ENCODE peak calls at places on chromosomes 4 and X, in four cellular contexts. N is H1, O is SK-N-SH, S is K562. P is an unnamed sample.

GRCh38 chrX:72126048-72126415 is 5.7 kb downstream of the RTL5 start:
- DNase-seq in O (peak), N (no peak), S (no peak), P (no peak)

GRCh38 chrX:71989768-71990167 is 79.1 kb downstream of the NHSL2 start:
- DNase-seq in O (no peak), S (no peak), N (no peak), P (no peak)

GRCh38 chr4:185039508-185040273 is 21.4 kb downstream of the HELT start:
- DNase-seq in O (peak), N (peak), S (peak), P (no peak)

GRCh38 chr4:79964715-79965345 is 108.2 kb downstream of the ANTXR2 start:
- DNase-seq in O (no peak), N (peak), S (no peak), P (peak)

GRCh38 chr4:168569066-168569908 is 72.4 kb downstream of the PALLD start:
- DNase-seq in S (peak), O (no peak), N (no peak), P (no peak)

GRCh38 chr4:39032218-39033085 is at the start of gene TMEM156:
- DNase-seq in S (peak), N (no peak), O (no peak), P (no peak)

GRCh38 chr4:112706840-112707207 is 69.9 kb downstream of the LARP7 start:
- DNase-seq in O (no peak), N (no peak), S (no peak), P (no peak)

GRCh38 chrX:30791296-30792278 is 97.5 kb downstream of the TAB3 start:
- DNase-seq in N (no peak), S (no peak), O (no peak), P (no peak)

GRCh38 chrX:110086162-110086915 is 83.4 kb downstream of the TMEM164 start:
- DNase-seq in N (no peak), O (no peak), S (no peak), P (no peak)

GRCh38 chrX:81857192-81857591 is 655.3 kb downstream of the SH3BGRL start:
- DNase-seq in N (no peak), O (no peak), S (no peak), P (no peak)

GRCh38 chr4:48907706-48908477 is 1.3 kb upstream of the OCIAD2 start:
- DNase-seq in N (no peak), S (peak), O (no peak), P (no peak)

GRCh38 chr4:163447481-163447880 is 26.1 kb downstream of the TKTL2 start:
- DNase-seq in S (no peak), O (no peak), N (no peak), P (no peak)

GRCh38 chrX:127577884-127578283 is 474.3 kb downstream of the ACTRT1 start:
- DNase-seq in O (no peak), N (no peak), S (no peak), P (no peak)

GRCh38 chr4:1416051-1416947 is 10.1 kb upstream of the NKX1-1 start:
- DNase-seq in N (no peak), S (no peak), O (peak), P (no peak)

GRCh38 chrX:36898301-36898700 is 109.9 kb upstream of the FAM47C start:
- DNase-seq in O (peak), S (no peak), N (no peak), P (no peak)

GRCh38 chr4:133188433-133189175 is 39.5 kb downstream of the PCDH10 start:
- DNase-seq in O (no peak), S (peak), N (no peak), P (no peak)

GRCh38 chr4:132297346-132297745 is 851.7 kb upstream of the PCDH10 start:
- DNase-seq in O (no peak), S (no peak), N (no peak), P (no peak)

GRCh38 chr4:4541040-4541631 is 712 bp downstream of the STX18 start:
- DNase-seq in S (peak), O (no peak), N (no peak), P (no peak)

GRCh38 chrX:154775611-154776349 is 13.1 kb downstream of the DKC1 start:
- DNase-seq in O (no peak), S (peak), N (no peak), P (no peak)

GRCh38 chr4:188403272-188403671 is 264.0 kb downstream of the TRIML1 start:
- DNase-seq in O (peak), N (no peak), S (peak), P (peak)

GRCh38 chrX:49058794-49059193 is at the start of gene CCDC120:
- DNase-seq in S (no peak), N (no peak), O (no peak), P (peak)

GRCh38 chr4:188822698-188823097 is 683.5 kb downstream of the TRIML1 start:
- DNase-seq in S (no peak), N (peak), O (no peak), P (peak)

GRCh38 chr4:19030536-19030935 is 1009.0 kb upstream of the LCORL start:
- DNase-seq in O (no peak), N (no peak), S (no peak), P (no peak)

GRCh38 chr4:52069566-52069965 is 18.5 kb downstream of the SPATA18 start:
- DNase-seq in O (no peak), N (no peak), S (no peak), P (no peak)

GRCh38 chr4:145716200-145716599 is 36.3 kb downstream of the C4orf51 start:
- DNase-seq in S (no peak), O (no peak), N (no peak), P (no peak)

GRCh38 chr4:127905029-127905428 is 24.3 kb downstream of the PLK4 start:
- DNase-seq in N (no peak), O (no peak), S (peak), P (no peak)

GRCh38 chr4:16384496-16384895 is 158.2 kb upstream of the TAPT1 start:
- DNase-seq in S (no peak), N (no peak), O (no peak), P (no peak)

GRCh38 chrX:108732630-108733321 is 3.6 kb downstream of the IRS4 start:
- DNase-seq in S (no peak), O (peak), N (peak), P (peak)

GRCh38 chr4:116702949-116703348 is 382.4 kb downstream of the TRAM1L1 start:
- DNase-seq in O (peak), S (no peak), N (no peak), P (no peak)

GRCh38 chr4:24262616-24263015 is 321.7 kb downstream of the DHX15 start:
- DNase-seq in S (no peak), O (no peak), N (no peak), P (no peak)

GRCh38 chr4:15469402-15470148 is at the start of gene CC2D2A:
- DNase-seq in S (no peak), N (no peak), O (peak), P (no peak)

GRCh38 chr4:148126825-148127224 is 315.4 kb downstream of the NR3C2 start:
- DNase-seq in O (no peak), S (no peak), N (no peak), P (no peak)

GRCh38 chrX:13899607-13900006 is 82.7 kb upstream of the GPM6B start:
- DNase-seq in O (no peak), S (no peak), N (no peak), P (no peak)

DNA sequence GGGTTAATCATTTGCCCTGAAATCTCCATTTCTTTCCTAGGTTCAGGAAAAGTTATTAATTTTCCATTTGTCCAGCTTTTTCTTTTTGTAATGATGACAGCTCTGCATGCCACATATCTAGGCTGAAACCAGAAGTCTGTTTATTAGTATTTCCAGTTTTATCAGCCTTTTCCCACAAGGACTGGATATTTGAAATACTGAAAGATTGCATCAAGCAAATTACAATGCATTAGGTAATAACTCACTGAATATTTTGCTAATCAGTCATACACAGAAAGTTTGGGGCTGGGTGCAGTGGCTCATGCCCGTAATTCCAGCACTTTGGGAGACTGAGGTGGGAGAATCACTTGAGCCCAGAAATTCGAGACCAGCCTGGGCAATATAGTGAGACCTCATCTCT is 21.5 kb downstream of the SLC9A7 start:
- DNase-seq in O (no peak), N (no peak), S (no peak), P (no peak)
- TF ChIP-seq TEAD4 in O (no peak), N (no peak), S (no peak), P (no peak)

DNA sequence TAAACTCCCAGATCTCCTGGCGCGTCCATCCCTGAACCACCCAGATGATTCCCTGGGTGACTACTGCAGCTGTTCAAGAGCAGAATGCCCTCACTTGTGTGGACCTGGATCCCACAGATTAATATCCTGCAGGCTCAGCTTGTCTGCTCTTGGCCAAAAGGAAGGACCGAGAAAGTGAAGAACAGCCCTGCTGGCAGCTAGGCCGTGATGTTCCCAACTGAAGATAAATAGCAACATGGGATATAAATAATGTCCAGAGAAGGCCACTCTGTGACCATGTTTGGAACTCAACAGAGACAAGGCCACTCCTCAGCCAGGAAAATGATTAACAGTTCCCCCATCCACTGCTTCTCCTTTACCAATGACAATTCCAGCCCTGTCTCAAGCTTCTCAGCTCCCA is 21.5 kb downstream of the SUPT20HL2 start:
- DNase-seq in S (no peak), N (no peak), O (no peak), P (no peak)
- TF ChIP-seq USF2 in S (no peak), N (no peak), O (no peak), P (no peak)

GRCh38 chr4:161522031-161522430 is 641.8 kb downstream of the FSTL5 start:
- DNase-seq in N (no peak), O (no peak), S (no peak), P (no peak)
- TF ChIP-seq TEAD4 in N (no peak), O (no peak), S (no peak), P (no peak)

GRCh38 chr4:6449335-6449734 is 23.1 kb downstream of the PPP2R2C start:
- DNase-seq in S (no peak), N (no peak), O (no peak), P (no peak)
- TF ChIP-seq USF2 in S (no peak), N (no peak), O (no peak), P (no peak)

GRCh38 chr4:144627663-144628076 is 18.3 kb upstream of the HHIP start:
- DNase-seq in N (no peak), O (no peak), S (no peak), P (no peak)
- TF ChIP-seq TEAD4 in N (no peak), O (no peak), S (no peak), P (no peak)

GRCh38 chrX:5086388-5086787 is 1142.3 kb downstream of the NLGN4X start:
- DNase-seq in O (no peak), N (no peak), S (no peak), P (no peak)
- TF ChIP-seq USF2 in O (no peak), N (no peak), S (no peak), P (no peak)

GRCh38 chrX:99301990-99302389 is 1108.1 kb downstream of the PCDH19 start:
- DNase-seq in S (peak), N (no peak), O (peak), P (no peak)
- TF ChIP-seq TEAD4 in S (no peak), N (no peak), O (no peak), P (no peak)

P was measured in WTC11.